ENCODE peak calls at places on chromosomes 1 and 21, in four cellular contexts. C is ascending aorta; R is stimulated activated CD8-positive, alpha-beta memory T cell treated with anti-CD3 and anti-CD28 coated beads, Interleukin-15, amount 100 ng/mL, for 1 hour; E is NCI-H1105 treated with DMSO at 0.1 percent for 48 hours. J is an unnamed sample.
A peak's percentile ranks its signal among the peaks of the same experiment; 100 is the strongest.

GRCh38 chr21:45050786-45051489 is 23.4 kb upstream of the ADARB1 start:
- DNase-seq in R (no peak), E (no peak), C (no peak), J (no peak)

GRCh38 chr1:84584126-84584525 is 9.9 kb upstream of the CTBS start:
- DNase-seq in R (no peak), E (no peak), C (no peak), J (no peak)

GRCh38 chr1:57796609-57797008 is 372.7 kb upstream of the DAB1 start:
- DNase-seq in E (no peak), C (no peak), R (no peak), J (no peak)

GRCh38 chr1:101153692-101154091 is 83.1 kb upstream of the S1PR1 start:
- DNase-seq in E (no peak), R (no peak), C (no peak), J (no peak)

GRCh38 chr1:5232537-5232936 is 578.1 kb downstream of the AJAP1 start:
- DNase-seq in C (no peak), R (no peak), E (no peak), J (no peak)

GRCh38 chr1:223403184-223403815 is 10.1 kb downstream of the CCDC185 start:
- DNase-seq in E (peak; percentile 62), C (no peak), R (no peak), J (no peak)

GRCh38 chr1:196608401-196609113 is at the start of gene KCNT2:
- DNase-seq in C (no peak), R (no peak), E (peak; percentile 94), J (no peak)

GRCh38 chr1:6464915-6465314 is 1.1 kb downstream of the TNFRSF25 start:
- DNase-seq in C (no peak), R (no peak), E (no peak), J (no peak)

GRCh38 chr1:53077599-53077965 is 15.6 kb downstream of the PODN start:
- DNase-seq in C (no peak), R (no peak), E (no peak), J (no peak)

GRCh38 chr1:45566722-45567121 is 16.1 kb downstream of the AKR1A1 start:
- DNase-seq in E (no peak), R (no peak), C (no peak), J (no peak)

GRCh38 chr1:198726455-198726854 is 87.6 kb downstream of the PTPRC start:
- DNase-seq in E (no peak), R (no peak), C (no peak), J (no peak)

GRCh38 chr1:8422439-8423133 is 104.7 kb downstream of the SLC45A1 start:
- DNase-seq in E (no peak), C (no peak), R (no peak), J (no peak)

GRCh38 chr1:37574834-37575479 is 18.2 kb downstream of the DNALI1 start:
- DNase-seq in E (no peak), R (no peak), C (no peak), J (no peak)

GRCh38 chr1:174149216-174149615 is 10.1 kb upstream of the RABGAP1L start:
- DNase-seq in C (no peak), E (no peak), R (no peak), J (no peak)

GRCh38 chr1:172745014-172745413 is 86.1 kb downstream of the FASLG start:
- DNase-seq in R (no peak), E (peak; percentile 16), C (no peak), J (no peak)

GRCh38 chr1:204206121-204206520 is 7.7 kb downstream of the GOLT1A start:
- DNase-seq in R (no peak), E (no peak), C (no peak), J (no peak)

GRCh38 chr1:19852036-19852435 is 30.2 kb upstream of the OTUD3 start:
- DNase-seq in E (no peak), R (no peak), C (no peak), J (no peak)

GRCh38 chr1:172778461-172779455 is 119.9 kb downstream of the FASLG start:
- DNase-seq in E (no peak), R (no peak), C (no peak), J (no peak)

GRCh38 chr21:45002381-45003204 is 62.8 kb downstream of the SLX9 start:
- DNase-seq in C (no peak), E (no peak), R (no peak), J (no peak)

GRCh38 chr1:168507271-168507670 is 36.5 kb downstream of the XCL2 start:
- DNase-seq in C (no peak), E (no peak), R (no peak), J (no peak)

GRCh38 chr1:56948403-56949023 is 17.3 kb downstream of the C8B start:
- DNase-seq in C (no peak), E (no peak), R (no peak), J (no peak)

GRCh38 chr1:29835486-29836273 is 599.4 kb downstream of the PTPRU start:
- DNase-seq in E (peak; percentile 61), C (no peak), R (no peak), J (no peak)

GRCh38 chr1:161864577-161864976 is 98.5 kb downstream of the ATF6 start:
- DNase-seq in R (no peak), E (no peak), C (no peak), J (no peak)

J was measured in thoracic aorta.